ENCODE peak calls at places on chromosomes 6 and 20, in seven cellular contexts. G is mucosa of gallbladder, K is brain microvascular endothelial cell, Q is B cell, P is kidney tubule cell, O is LHCN-M2, X is HS-5. T is an unnamed sample.

GRCh38 chr6:53066059-53066406 is 829 bp downstream of the FBXO9 start:
- DNase-seq in G (peak), K (no peak), Q (no peak), P (peak), O (no peak), X (no peak), T (peak)

GRCh38 chr6:103027532-103027931 is 1634.0 kb downstream of the GRIK2 start:
- DNase-seq in G (no peak), K (no peak), Q (no peak), P (peak), O (no peak), X (no peak), T (no peak)

GRCh38 chr6:40718401-40718800 is 131.2 kb upstream of the LRFN2 start:
- DNase-seq in G (no peak), K (no peak), Q (no peak), P (no peak), O (no peak), X (no peak), T (no peak)

GRCh38 chr6:26538572-26538902 is 371 bp downstream of the HMGN4 start:
- DNase-seq in G (no peak), K (no peak), Q (no peak), P (no peak), O (no peak), X (no peak), T (peak)

GRCh38 chr20:41149679-41150131 is 12.4 kb downstream of the PLCG1 start:
- DNase-seq in G (no peak), K (peak), Q (no peak), P (peak), O (peak), X (peak), T (peak)

GRCh38 chr6:98633886-98634285 is 200.5 kb upstream of the POU3F2 start:
- DNase-seq in G (no peak), K (no peak), Q (no peak), P (peak), O (peak), X (no peak), T (no peak)

GRCh38 chr6:26336355-26337198 is 28.4 kb upstream of the BTN3A2 start:
- DNase-seq in G (no peak), K (no peak), Q (no peak), P (peak), O (peak), X (peak), T (peak)

GRCh38 chr20:54093423-54094267 is 23.3 kb upstream of the BCAS1 start:
- DNase-seq in G (no peak), K (no peak), Q (no peak), P (no peak), O (no peak), X (no peak), T (no peak)

GRCh38 chr6:155472886-155473285 is 17.2 kb upstream of the NOX3 start:
- DNase-seq in G (no peak), K (no peak), Q (no peak), P (no peak), O (peak), X (no peak), T (no peak)

GRCh38 chr20:55579802-55580201 is 425.5 kb downstream of the CBLN4 start:
- DNase-seq in G (no peak), K (no peak), Q (no peak), P (no peak), O (no peak), X (no peak), T (no peak)

GRCh38 chr6:22921831-22922230 is 352.5 kb downstream of the HDGFL1 start:
- DNase-seq in G (no peak), K (no peak), Q (no peak), P (no peak), O (no peak), X (no peak), T (no peak)